ENCODE peak calls at places on chromosomes 3 and 15, in nine cellular contexts. S is activated T-helper 1 cell treated with anti-CD3 and anti-CD28 coated beads, Interleukin-12 subunit alpha, Interleukin-12 subunit beta, Interleukin-2, Interleukin-4 antibody, amounts not matched to agents 30 ng/mL and 10 ng/mL and 1 ng/mL, durations not matched to agents 14 hours and 24 hours and 36 hours; C is effector memory CD4-positive, alpha-beta T cell; V is NCI-H2171 treated with DMSO at 0.1 percent for 48 hours; W is prostate gland; L is GM19239; R is germinal center; M is activated CD4-positive, CD25-positive, alpha-beta regulatory T cell treated with anti-CD3 and anti-CD28 coated beads, Interleukin-2, amount 50 U/mL, for 16 hours; T is activated naive CD8-positive, alpha-beta T cell treated with anti-CD3 and anti-CD28 coated beads for 36 hours. X is an unnamed sample.

GRCh38 chr3:126527455-126528211 is 3.7 kb downstream of the CHST13 start:
- DNase-seq in S (no peak), C (no peak), V (no peak), W (no peak), L (no peak), R (no peak), M (no peak), T (no peak), X (no peak)

GRCh38 chr3:52150357-52150756 is 3.9 kb downstream of the POC1A start:
- DNase-seq in S (no peak), C (no peak), V (no peak), W (no peak), L (no peak), R (no peak), M (no peak), T (no peak), X (no peak)

GRCh38 chr15:60272623-60273022 is 125.2 kb downstream of the ANXA2 start:
- DNase-seq in S (no peak), C (no peak), V (no peak), W (no peak), L (no peak), R (no peak), M (no peak), T (no peak), X (no peak)

GRCh38 chr3:122513386-122514122 is 1.2 kb downstream of the KPNA1 start:
- DNase-seq in S (no peak), C (no peak), V (peak), W (no peak), L (no peak), R (no peak), M (no peak), T (no peak), X (no peak)

GRCh38 chr15:45183001-45183400 is 4.8 kb downstream of the SHF start:
- DNase-seq in S (no peak), C (no peak), V (no peak), W (no peak), L (no peak), R (no peak), M (no peak), T (no peak), X (no peak)

GRCh38 chr3:114178770-114179368 is at the start of gene DRD3:
- DNase-seq in S (no peak), C (no peak), V (no peak), W (no peak), L (no peak), R (no peak), M (no peak), T (peak), X (no peak)

GRCh38 chr3:10713656-10714055 is 102.4 kb upstream of the SLC6A11 start:
- DNase-seq in S (no peak), C (no peak), V (no peak), W (no peak), L (no peak), R (no peak), M (no peak), T (no peak), X (no peak)

GRCh38 chr3:114584734-114585371 is 291.0 kb downstream of the TIGIT start:
- DNase-seq in S (no peak), C (no peak), V (no peak), W (no peak), L (no peak), R (no peak), M (no peak), T (no peak), X (no peak)

GRCh38 chr3:125261031-125261430 is 48.5 kb upstream of the SLC12A8 start:
- DNase-seq in S (no peak), C (no peak), V (no peak), W (no peak), L (no peak), R (no peak), M (no peak), T (no peak), X (no peak)

GRCh38 chr15:90774731-90775521 is 57.8 kb downstream of the BLM start:
- DNase-seq in S (no peak), C (no peak), V (no peak), W (no peak), L (no peak), R (no peak), M (no peak), T (no peak), X (no peak)

GRCh38 chr15:30042556-30042955 is 40.2 kb upstream of the GOLGA8J start:
- DNase-seq in S (no peak), C (no peak), V (no peak), W (no peak), L (no peak), R (no peak), M (no peak), T (no peak), X (no peak)

GRCh38 chr15:48897144-48897814 is 19.3 kb downstream of the EID1 start:
- DNase-seq in S (no peak), C (no peak), V (peak), W (no peak), L (no peak), R (no peak), M (no peak), T (no peak), X (no peak)

GRCh38 chr3:11084098-11084497 is 70.2 kb upstream of the HRH1 start:
- DNase-seq in S (no peak), C (no peak), V (no peak), W (no peak), L (no peak), R (no peak), M (no peak), T (no peak), X (no peak)

GRCh38 chr3:36486009-36486408 is 105.7 kb downstream of the STAC start:
- DNase-seq in S (no peak), C (no peak), V (no peak), W (no peak), L (no peak), R (no peak), M (no peak), T (no peak), X (no peak)

GRCh38 chr15:88657326-88658069 is 18.7 kb downstream of the ISG20 start:
- DNase-seq in S (no peak), C (no peak), V (peak), W (no peak), L (no peak), R (no peak), M (no peak), T (no peak), X (no peak)

GRCh38 chr3:129622933-129623332 is 16.5 kb upstream of the PLXND1 start:
- DNase-seq in S (no peak), C (no peak), V (no peak), W (no peak), L (no peak), R (no peak), M (no peak), T (no peak), X (no peak)

GRCh38 chr15:78108300-78109084 is 16.1 kb downstream of the SH2D7 start:
- DNase-seq in S (peak), C (peak), V (peak), W (peak), L (peak), R (peak), M (peak), T (peak), X (peak)

GRCh38 chr3:52816654-52817053 is 13.8 kb downstream of the ITIH4 start:
- DNase-seq in S (no peak), C (no peak), V (no peak), W (no peak), L (no peak), R (no peak), M (no peak), T (no peak), X (no peak)

GRCh38 chr3:52827441-52827840 is 3.0 kb downstream of the ITIH4 start:
- DNase-seq in S (no peak), C (no peak), V (no peak), W (no peak), L (no peak), R (no peak), M (no peak), T (no peak), X (no peak)

X was measured in GM06990.